ENCODE peak calls at places on chromosomes 1 and 21, in six cellular contexts. One of them, this sample, is unnamed.

GRCh38 chr21:33655591-33656221 is 13.4 kb downstream of the ITSN1 start:
- DNase-seq in transverse colon: no peak
- DNase-seq in lung: peak; percentile 49
- DNase-seq in H7: no peak
- DNase-seq in K562: peak; percentile 49
- DNase-seq in thoracic aorta: no peak
- DNase-seq in this sample: no peak

GRCh38 chr1:232549998-232550397 is 79.9 kb downstream of the SIPA1L2 start:
- DNase-seq in transverse colon: no peak
- DNase-seq in lung: no peak
- DNase-seq in H7: no peak
- DNase-seq in K562: no peak
- DNase-seq in thoracic aorta: no peak
- DNase-seq in this sample: no peak

GRCh38 chr1:212699839-212700596 is at the start of gene BATF3:
- DNase-seq in transverse colon: peak; percentile 49
- DNase-seq in lung: peak; percentile 48
- DNase-seq in H7: peak; percentile 78
- DNase-seq in K562: peak; percentile 86
- DNase-seq in thoracic aorta: peak; percentile 10
- DNase-seq in this sample: peak; percentile 71

GRCh38 chr1:157641177-157641576 is 43.3 kb upstream of the FCRL4 start:
- DNase-seq in transverse colon: no peak
- DNase-seq in lung: no peak
- DNase-seq in H7: peak; percentile 4
- DNase-seq in K562: no peak
- DNase-seq in thoracic aorta: no peak
- DNase-seq in this sample: no peak

GRCh38 chr1:26526287-26526686 is 3.3 kb upstream of the RPS6KA1 start:
- DNase-seq in transverse colon: no peak
- DNase-seq in lung: no peak
- DNase-seq in H7: no peak
- DNase-seq in K562: no peak
- DNase-seq in thoracic aorta: no peak
- DNase-seq in this sample: no peak

GRCh38 chr21:45309069-45309521 is 21.4 kb upstream of the POFUT2 start:
- DNase-seq in transverse colon: peak; percentile 70
- DNase-seq in lung: no peak
- DNase-seq in H7: peak; percentile 95
- DNase-seq in K562: peak; percentile 82
- DNase-seq in thoracic aorta: no peak
- DNase-seq in this sample: peak; percentile 37

GRCh38 chr1:2311184-2312032 is 79.9 kb downstream of the MORN1 start:
- DNase-seq in transverse colon: peak; percentile 76
- DNase-seq in lung: no peak
- DNase-seq in H7: peak; percentile 96
- DNase-seq in K562: peak; percentile 78
- DNase-seq in thoracic aorta: no peak
- DNase-seq in this sample: peak; percentile 86

GRCh38 chr21:16468191-16468590 is 738.4 kb downstream of the USP25 start:
- DNase-seq in transverse colon: no peak
- DNase-seq in lung: no peak
- DNase-seq in H7: no peak
- DNase-seq in K562: no peak
- DNase-seq in thoracic aorta: no peak
- DNase-seq in this sample: no peak

GRCh38 chr21:42384184-42384583 is 11.7 kb downstream of the TMPRSS3 start:
- DNase-seq in transverse colon: no peak
- DNase-seq in lung: no peak
- DNase-seq in H7: no peak
- DNase-seq in K562: no peak
- DNase-seq in thoracic aorta: no peak
- DNase-seq in this sample: no peak

GRCh38 chr1:10575616-10576015 is 100.9 kb downstream of the PEX14 start:
- DNase-seq in transverse colon: no peak
- DNase-seq in lung: no peak
- DNase-seq in H7: no peak
- DNase-seq in K562: no peak
- DNase-seq in thoracic aorta: no peak
- DNase-seq in this sample: no peak

GRCh38 chr1:21397813-21398188 is 42.1 kb upstream of the NBPF3 start:
- DNase-seq in transverse colon: peak; percentile 13
- DNase-seq in lung: no peak
- DNase-seq in H7: peak; percentile 67
- DNase-seq in K562: peak; percentile 25
- DNase-seq in thoracic aorta: no peak
- DNase-seq in this sample: no peak

GRCh38 chr1:205284420-205285144 is 37.0 kb downstream of the NUAK2 start:
- DNase-seq in transverse colon: peak; percentile 85
- DNase-seq in lung: peak; percentile 89
- DNase-seq in H7: peak; percentile 94
- DNase-seq in K562: peak; percentile 92
- DNase-seq in thoracic aorta: peak; percentile 47
- DNase-seq in this sample: peak; percentile 92

GRCh38 chr1:160818207-160818935 is 22.4 kb downstream of the LY9 start:
- DNase-seq in transverse colon: no peak
- DNase-seq in lung: no peak
- DNase-seq in H7: no peak
- DNase-seq in K562: no peak
- DNase-seq in thoracic aorta: no peak
- DNase-seq in this sample: no peak

GRCh38 chr21:27057997-27058396 is 91.1 kb upstream of the ADAMTS5 start:
- DNase-seq in transverse colon: no peak
- DNase-seq in lung: no peak
- DNase-seq in H7: no peak
- DNase-seq in K562: no peak
- DNase-seq in thoracic aorta: no peak
- DNase-seq in this sample: no peak

GRCh38 chr1:227559499-227559898 is 3.9 kb upstream of the ZNF678 start:
- DNase-seq in transverse colon: no peak
- DNase-seq in lung: no peak
- DNase-seq in H7: peak; percentile 22
- DNase-seq in K562: no peak
- DNase-seq in thoracic aorta: no peak
- DNase-seq in this sample: no peak

GRCh38 chr1:160748877-160749269 is 9.8 kb downstream of the SLAMF7 start:
- DNase-seq in transverse colon: no peak
- DNase-seq in lung: no peak
- DNase-seq in H7: no peak
- DNase-seq in K562: no peak
- DNase-seq in thoracic aorta: no peak
- DNase-seq in this sample: no peak

GRCh38 chr1:156627313-156627880 is 8.2 kb downstream of the HAPLN2 start:
- DNase-seq in transverse colon: peak; percentile 36
- DNase-seq in lung: no peak
- DNase-seq in H7: peak; percentile 73
- DNase-seq in K562: peak; percentile 54
- DNase-seq in thoracic aorta: no peak
- DNase-seq in this sample: peak; percentile 72

GRCh38 chr1:11311816-11312755 is 39.1 kb downstream of the UBIAD1 start:
- DNase-seq in transverse colon: no peak
- DNase-seq in lung: no peak
- DNase-seq in H7: no peak
- DNase-seq in K562: no peak
- DNase-seq in thoracic aorta: no peak
- DNase-seq in this sample: no peak

GRCh38 chr1:245855846-245856730 is 651.0 kb downstream of the SMYD3 start:
- DNase-seq in transverse colon: no peak
- DNase-seq in lung: no peak
- DNase-seq in H7: peak; percentile 65
- DNase-seq in K562: no peak
- DNase-seq in thoracic aorta: no peak
- DNase-seq in this sample: no peak

GRCh38 chr21:35048183-35048601 is 910 bp downstream of the RUNX1 start:
- DNase-seq in transverse colon: no peak
- DNase-seq in lung: peak; percentile 32
- DNase-seq in H7: no peak
- DNase-seq in K562: no peak
- DNase-seq in thoracic aorta: no peak
- DNase-seq in this sample: no peak

GRCh38 chr1:82818596-82818995 is 1017.9 kb downstream of the ADGRL2 start:
- DNase-seq in transverse colon: no peak
- DNase-seq in lung: no peak
- DNase-seq in H7: no peak
- DNase-seq in K562: no peak
- DNase-seq in thoracic aorta: no peak
- DNase-seq in this sample: no peak

GRCh38 chr1:7385471-7386225 is 385.4 kb upstream of the VAMP3 start:
- DNase-seq in transverse colon: no peak
- DNase-seq in lung: no peak
- DNase-seq in H7: peak; percentile 30
- DNase-seq in K562: no peak
- DNase-seq in thoracic aorta: no peak
- DNase-seq in this sample: no peak

GRCh38 chr1:93275634-93276295 is 69.9 kb upstream of the DR1 start:
- DNase-seq in transverse colon: no peak
- DNase-seq in lung: peak; percentile 77
- DNase-seq in H7: no peak
- DNase-seq in K562: no peak
- DNase-seq in thoracic aorta: no peak
- DNase-seq in this sample: peak; percentile 70

GRCh38 chr1:55055084-55055882 is 15.9 kb downstream of the PCSK9 start:
- DNase-seq in transverse colon: no peak
- DNase-seq in lung: no peak
- DNase-seq in H7: peak; percentile 16
- DNase-seq in K562: no peak
- DNase-seq in thoracic aorta: no peak
- DNase-seq in this sample: no peak

GRCh38 chr1:55057956-55058298 is 18.6 kb downstream of the PCSK9 start:
- DNase-seq in transverse colon: no peak
- DNase-seq in lung: no peak
- DNase-seq in H7: no peak
- DNase-seq in K562: no peak
- DNase-seq in thoracic aorta: no peak
- DNase-seq in this sample: no peak

GRCh38 chr1:55057270-55057955 is 18.1 kb downstream of the PCSK9 start:
- DNase-seq in transverse colon: no peak
- DNase-seq in lung: no peak
- DNase-seq in H7: no peak
- DNase-seq in K562: no peak
- DNase-seq in thoracic aorta: no peak
- DNase-seq in this sample: no peak

GRCh38 chr1:55055951-55056631 is 16.7 kb downstream of the PCSK9 start:
- DNase-seq in transverse colon: no peak
- DNase-seq in lung: no peak
- DNase-seq in H7: peak; percentile 56
- DNase-seq in K562: no peak
- DNase-seq in thoracic aorta: no peak
- DNase-seq in this sample: no peak

GRCh38 chr1:55056632-55056992 is 17.3 kb downstream of the PCSK9 start:
- DNase-seq in transverse colon: no peak
- DNase-seq in lung: no peak
- DNase-seq in H7: no peak
- DNase-seq in K562: no peak
- DNase-seq in thoracic aorta: no peak
- DNase-seq in this sample: no peak
- H3K36me3 ChIP-seq in transverse colon: no peaks in the 10 kb centered on the region
- H3K36me3 ChIP-seq in lung: peaks cover 4% of the 10 kb centered on the region
- H3K36me3 ChIP-seq in H7: peaks cover 3% of the 10 kb centered on the region
- H3K36me3 ChIP-seq in K562: peaks cover 94% of the 10 kb centered on the region
- H3K36me3 ChIP-seq in thoracic aorta: no peaks in the 10 kb centered on the region
- H3K36me3 ChIP-seq in this sample: no peaks in the 10 kb centered on the region

DNA sequence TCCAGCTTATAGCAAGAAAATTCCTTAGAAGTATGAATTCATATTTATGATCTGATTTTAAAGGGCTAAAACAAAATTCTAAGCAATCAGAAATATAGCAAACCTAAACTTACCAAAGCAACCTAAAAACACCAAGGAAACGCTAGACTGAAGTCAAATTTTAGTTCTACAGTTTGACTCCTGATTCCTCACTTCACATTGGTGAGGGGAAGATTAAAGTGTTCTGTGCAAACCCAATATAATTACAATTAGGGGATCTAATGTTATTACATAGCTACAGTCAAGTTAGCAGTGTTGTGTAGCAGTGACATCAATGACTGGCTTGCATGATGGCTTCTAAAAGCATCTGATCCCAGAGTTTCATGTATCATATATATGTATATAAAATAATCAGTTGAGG is 11.6 kb downstream of the HNRNPU start:
- DNase-seq in transverse colon: no peak
- DNase-seq in lung: no peak
- DNase-seq in H7: no peak
- DNase-seq in K562: no peak
- DNase-seq in thoracic aorta: no peak
- DNase-seq in this sample: no peak
- H3K36me3 ChIP-seq in transverse colon: peaks cover 60% of the 10 kb centered on the region
- H3K36me3 ChIP-seq in lung: peaks cover 16% of the 10 kb centered on the region
- H3K36me3 ChIP-seq in H7: peaks cover 43% of the 10 kb centered on the region
- H3K36me3 ChIP-seq in K562: peaks cover 100% of the 10 kb centered on the region
- H3K36me3 ChIP-seq in thoracic aorta: peaks cover 46% of the 10 kb centered on the region
- H3K36me3 ChIP-seq in this sample: peaks cover 98% of the 10 kb centered on the region

GRCh38 chr1:184708084-184708676 is 46.5 kb downstream of the EDEM3 start:
- DNase-seq in transverse colon: no peak
- DNase-seq in lung: no peak
- DNase-seq in H7: no peak
- DNase-seq in K562: no peak
- DNase-seq in thoracic aorta: no peak
- DNase-seq in this sample: no peak
- H3K36me3 ChIP-seq in transverse colon: peaks cover 85% of the 10 kb centered on the region
- H3K36me3 ChIP-seq in lung: peaks cover 14% of the 10 kb centered on the region
- H3K36me3 ChIP-seq in H7: no peaks in the 10 kb centered on the region
- H3K36me3 ChIP-seq in K562: peaks cover 86% of the 10 kb centered on the region
- H3K36me3 ChIP-seq in thoracic aorta: peaks cover 23% of the 10 kb centered on the region
- H3K36me3 ChIP-seq in this sample: peaks cover 15% of the 10 kb centered on the region

DNA sequence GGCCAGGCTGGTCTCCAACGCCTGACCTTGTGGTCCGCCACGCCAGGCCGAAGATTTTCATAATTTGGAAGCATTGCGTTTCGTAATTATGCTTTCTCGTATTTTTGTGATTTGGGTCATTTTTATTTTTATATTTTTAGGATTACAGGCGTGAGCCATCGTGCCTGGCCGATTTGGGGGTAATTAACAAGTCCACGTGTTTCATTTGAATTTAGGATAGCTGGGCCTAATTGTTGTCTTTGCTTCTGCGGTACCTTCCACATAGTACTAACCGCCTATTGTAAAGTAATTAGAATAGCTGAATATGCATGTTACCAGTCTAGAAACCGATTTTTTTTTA is 1.0 kb downstream of the RCC1 start:
- DNase-seq in transverse colon: no peak
- DNase-seq in lung: no peak
- DNase-seq in H7: no peak
- DNase-seq in K562: no peak
- DNase-seq in thoracic aorta: no peak
- DNase-seq in this sample: no peak
- H3K36me3 ChIP-seq in transverse colon: peaks cover 28% of the 10 kb centered on the region
- H3K36me3 ChIP-seq in lung: peaks cover 22% of the 10 kb centered on the region
- H3K36me3 ChIP-seq in H7: peaks cover 45% of the 10 kb centered on the region
- H3K36me3 ChIP-seq in K562: peaks cover 53% of the 10 kb centered on the region
- H3K36me3 ChIP-seq in thoracic aorta: peaks cover 23% of the 10 kb centered on the region
- H3K36me3 ChIP-seq in this sample: peaks cover 60% of the 10 kb centered on the region

GRCh38 chr21:31862078-31862477 is 10.7 kb upstream of the HUNK start:
- DNase-seq in transverse colon: no peak
- DNase-seq in lung: peak; percentile 46
- DNase-seq in H7: no peak
- DNase-seq in K562: no peak
- DNase-seq in thoracic aorta: no peak
- DNase-seq in this sample: no peak
- H3K36me3 ChIP-seq in transverse colon: no peaks in the 10 kb centered on the region
- H3K36me3 ChIP-seq in lung: no peaks in the 10 kb centered on the region
- H3K36me3 ChIP-seq in H7: no peaks in the 10 kb centered on the region
- H3K36me3 ChIP-seq in K562: no peaks in the 10 kb centered on the region
- H3K36me3 ChIP-seq in thoracic aorta: no peaks in the 10 kb centered on the region
- H3K36me3 ChIP-seq in this sample: no peaks in the 10 kb centered on the region

This sample was measured in HAP-1.